ENCODE peak calls at places on chromosomes 3 and 15, in eight cellular contexts. G, N, B, Z, Q, E, L and J are unnamed samples.
A peak's percentile ranks its signal among the peaks of the same experiment; 100 is the strongest.

GRCh38 chr3:170918715-170919114 is 10.3 kb upstream of the EIF5A2 start:
- DNase-seq in G (no peak), B (no peak), Q (no peak), N (no peak), E (no peak), L (no peak), Z (no peak), J (no peak)

GRCh38 chr15:58086479-58086878 is 21.0 kb upstream of the ALDH1A2 start:
- DNase-seq in B (no peak), N (no peak), E (no peak), Q (no peak), L (no peak), G (no peak), Z (no peak), J (no peak)

GRCh38 chr3:197795200-197795599 is 4.1 kb downstream of the LRCH3 start:
- DNase-seq in N (peak; percentile 70), Z (no peak), Q (no peak), G (no peak), E (no peak), L (no peak), B (no peak), J (peak; percentile 68)

GRCh38 chr3:134054881-134055280 is 25.2 kb upstream of the SLCO2A1 start:
- DNase-seq in L (no peak), N (no peak), Z (no peak), Q (no peak), B (no peak), G (no peak), E (peak; percentile 44), J (no peak)

GRCh38 chr15:88470625-88471372 is 3.3 kb downstream of the MRPS11 start:
- DNase-seq in B (no peak), G (no peak), Q (no peak), N (no peak), L (no peak), Z (no peak), E (no peak), J (no peak)

GRCh38 chr3:133293397-133294107 is 106.3 kb upstream of the BFSP2 start:
- DNase-seq in N (no peak), G (no peak), L (no peak), Q (no peak), B (no peak), E (no peak), Z (no peak), J (no peak)

GRCh38 chr15:101538177-101538576 is 48.7 kb upstream of the PCSK6 start:
- DNase-seq in N (no peak), E (no peak), Q (no peak), B (peak; percentile 77), G (no peak), Z (no peak), L (no peak), J (no peak)

GRCh38 chr3:126357299-126358037 is at the start of gene KLF15:
- DNase-seq in Z (peak; percentile 98), N (peak; percentile 72), Q (peak; percentile 50), B (peak; percentile 96), G (peak; percentile 64), E (peak; percentile 95), L (peak; percentile 77), J (no peak)

GRCh38 chr3:70742081-70742480 is 429.6 kb upstream of the MDFIC2 start:
- DNase-seq in Z (no peak), G (no peak), E (no peak), Q (no peak), L (no peak), N (no peak), B (no peak), J (no peak)

GRCh38 chr3:145648396-145648795 is 512.6 kb downstream of the PLOD2 start:
- DNase-seq in Q (no peak), L (no peak), E (no peak), N (no peak), B (no peak), G (no peak), Z (no peak), J (no peak)

GRCh38 chr3:162122405-162122804 is 625.8 kb downstream of the OTOL1 start:
- DNase-seq in Z (no peak), N (peak; percentile 23), G (no peak), B (no peak), L (no peak), Q (no peak), E (no peak), J (no peak)

GRCh38 chr15:71008250-71008870 is 106.9 kb upstream of the THSD4 start:
- DNase-seq in L (no peak), Z (no peak), E (no peak), B (no peak), Q (no peak), G (no peak), N (no peak), J (no peak)

GRCh38 chr3:155321418-155321817 is 27.9 kb upstream of the STRIT1 start:
- DNase-seq in G (no peak), B (no peak), Q (no peak), L (no peak), Z (no peak), E (no peak), N (no peak), J (no peak)

GRCh38 chr15:76938752-76939151 is 7.2 kb downstream of the RCN2 start:
- DNase-seq in Z (no peak), B (no peak), Q (no peak), L (no peak), N (no peak), G (no peak), E (no peak), J (no peak)

GRCh38 chr15:31367730-31368344 is 41.2 kb downstream of the KLF13 start:
- DNase-seq in G (no peak), E (peak; percentile 70), Z (peak; percentile 66), L (no peak), N (no peak), B (no peak), Q (no peak), J (no peak)